ENCODE peak calls at places on chromosomes 7 and 10, in eight cellular contexts. X is Karpas-422; G is A172; O is pons; Z is G401; Q is MG63; W is activated CD8-positive, alpha-beta T cell treated with anti-CD3 and anti-CD28 coated beads for 36 hours; T is activated naive CD4-positive, alpha-beta T cell treated with Interleukin-2 at 50 U/mL for 16 hours. N is an unnamed sample.

GRCh38 chr10:121539757-121540156 is 58.5 kb downstream of the FGFR2 start:
- DNase-seq in X (no peak), G (no peak), O (peak), Z (no peak), Q (no peak), W (no peak), T (no peak), N (no peak)

GRCh38 chr7:124399941-124400340 is 365.7 kb downstream of the GPR37 start:
- DNase-seq in X (no peak), G (peak), O (no peak), Z (no peak), Q (no peak), W (no peak), T (no peak), N (no peak)

GRCh38 chr7:50687575-50688261 is 95.0 kb downstream of the GRB10 start:
- DNase-seq in X (no peak), G (no peak), O (no peak), Z (peak), Q (no peak), W (no peak), T (no peak), N (no peak)

GRCh38 chr10:69745698-69746097 is 56.0 kb upstream of the COL13A1 start:
- DNase-seq in X (no peak), G (no peak), O (no peak), Z (no peak), Q (no peak), W (no peak), T (no peak), N (no peak)

GRCh38 chr7:46145412-46145811 is 224.3 kb upstream of the IGFBP3 start:
- DNase-seq in X (no peak), G (peak), O (no peak), Z (peak), Q (peak), W (no peak), T (no peak), N (peak)

GRCh38 chr7:2313450-2314208 is 612 bp downstream of the SNX8 start:
- DNase-seq in X (peak), G (peak), O (no peak), Z (peak), Q (peak), W (peak), T (no peak), N (no peak)

GRCh38 chr10:83062871-83063270 is 1076.4 kb upstream of the GHITM start:
- DNase-seq in X (no peak), G (no peak), O (no peak), Z (no peak), Q (no peak), W (no peak), T (no peak), N (no peak)

GRCh38 chr7:34211003-34211402 is 305.7 kb downstream of the BMPER start:
- DNase-seq in X (no peak), G (no peak), O (no peak), Z (no peak), Q (no peak), W (no peak), T (no peak), N (no peak)

GRCh38 chr7:16064316-16064715 is 357.0 kb downstream of the CRPPA start:
- DNase-seq in X (no peak), G (no peak), O (no peak), Z (no peak), Q (no peak), W (no peak), T (no peak), N (no peak)

GRCh38 chr10:34954142-34954541 is 136.0 kb downstream of the CUL2 start:
- DNase-seq in X (no peak), G (no peak), O (no peak), Z (no peak), Q (no peak), W (no peak), T (no peak), N (peak)

N was measured in islet precursor cell.